ENCODE peak calls at places on chromosomes 16 and 17, in seven cellular contexts. Q is SJSA1; J is ascending aorta; D is CD8-positive, alpha-beta T cell; Z is fibroblast of mammary gland; N is Panc1; T is H1. K is an unnamed sample.

GRCh38 chr17:68346448-68346847 is 55.2 kb downstream of the ARSG start:
- DNase-seq in Q (no peak), J (peak; percentile 32), D (peak; percentile 51), Z (no peak), N (no peak), T (no peak), K (peak; percentile 73)

GRCh38 chr17:16820161-16820877 is 130.3 kb downstream of the CCDC144A start:
- DNase-seq in Q (no peak), J (no peak), D (no peak), Z (no peak), N (no peak), T (no peak), K (no peak)

GRCh38 chr16:87921236-87921773 is 15.0 kb downstream of the CA5A start:
- DNase-seq in Q (no peak), J (no peak), D (no peak), Z (no peak), N (no peak), T (no peak), K (no peak)

GRCh38 chr17:82859431-82860403 is 19.9 kb upstream of the ZNF750 start:
- DNase-seq in Q (peak; percentile 88), J (no peak), D (peak; percentile 41), Z (peak; percentile 54), N (no peak), T (no peak), K (peak; percentile 39)

GRCh38 chr17:73770115-73770848 is 126.0 kb upstream of the SDK2 start:
- DNase-seq in Q (peak; percentile 32), J (peak; percentile 53), D (no peak), Z (peak; percentile 94), N (peak; percentile 4), T (no peak), K (no peak)

GRCh38 chr17:63425478-63425877 is 20.6 kb downstream of the CYB561 start:
- DNase-seq in Q (peak; percentile 75), J (no peak), D (peak; percentile 50), Z (peak; percentile 86), N (no peak), T (peak; percentile 81), K (peak; percentile 61)

GRCh38 chr16:27363797-27364196 is 38.2 kb upstream of the IL21R start:
- DNase-seq in Q (no peak), J (no peak), D (no peak), Z (peak; percentile 11), N (no peak), T (no peak), K (no peak)

GRCh38 chr17:59763861-59764260 is 56.4 kb downstream of the VMP1 start:
- DNase-seq in Q (peak; percentile 52), J (no peak), D (no peak), Z (peak; percentile 93), N (no peak), T (no peak), K (no peak)

GRCh38 chr16:89476811-89477261 is 13.5 kb downstream of the ANKRD11 start:
- DNase-seq in Q (no peak), J (no peak), D (no peak), Z (no peak), N (no peak), T (no peak), K (no peak)

GRCh38 chr17:67613961-67614360 is 103.8 kb upstream of the NOL11 start:
- DNase-seq in Q (no peak), J (no peak), D (no peak), Z (no peak), N (no peak), T (no peak), K (no peak)

GRCh38 chr16:27234603-27235002 is 31.3 kb downstream of the KDM8 start:
- DNase-seq in Q (no peak), J (no peak), D (no peak), Z (no peak), N (no peak), T (no peak), K (no peak)

GRCh38 chr16:25487888-25488287 is 203.9 kb upstream of the HS3ST4 start:
- DNase-seq in Q (no peak), J (no peak), D (no peak), Z (no peak), N (no peak), T (no peak), K (no peak)

GRCh38 chr16:57372372-57373116 is at the start of gene CX3CL1:
- DNase-seq in Q (peak; percentile 45), J (no peak), D (no peak), Z (peak; percentile 29), N (no peak), T (peak; percentile 77), K (no peak)

GRCh38 chr16:57376313-57376818 is 4.1 kb downstream of the CX3CL1 start:
- DNase-seq in Q (no peak), J (no peak), D (no peak), Z (no peak), N (no peak), T (no peak), K (no peak)

GRCh38 chr16:57371494-57372371 is 557 bp upstream of the CX3CL1 start:
- DNase-seq in Q (no peak), J (peak; percentile 67), D (no peak), Z (no peak), N (no peak), T (no peak), K (no peak)

GRCh38 chr16:57374067-57374534 is 1.8 kb downstream of the CX3CL1 start:
- DNase-seq in Q (no peak), J (no peak), D (no peak), Z (peak; percentile 61), N (no peak), T (no peak), K (no peak)

GRCh38 chr16:57373117-57373947 is 1.0 kb downstream of the CX3CL1 start:
- DNase-seq in Q (no peak), J (no peak), D (no peak), Z (no peak), N (no peak), T (no peak), K (no peak)
- H3K4me3 ChIP-seq in Q (no peak overlapping the region), J (peak overlapping the region; percentile 75), D (no peak overlapping the region), Z (no peak overlapping the region), N (peak overlapping the region; percentile 59), T (peak overlapping the region; percentile 51), K (no peak overlapping the region)

DNA sequence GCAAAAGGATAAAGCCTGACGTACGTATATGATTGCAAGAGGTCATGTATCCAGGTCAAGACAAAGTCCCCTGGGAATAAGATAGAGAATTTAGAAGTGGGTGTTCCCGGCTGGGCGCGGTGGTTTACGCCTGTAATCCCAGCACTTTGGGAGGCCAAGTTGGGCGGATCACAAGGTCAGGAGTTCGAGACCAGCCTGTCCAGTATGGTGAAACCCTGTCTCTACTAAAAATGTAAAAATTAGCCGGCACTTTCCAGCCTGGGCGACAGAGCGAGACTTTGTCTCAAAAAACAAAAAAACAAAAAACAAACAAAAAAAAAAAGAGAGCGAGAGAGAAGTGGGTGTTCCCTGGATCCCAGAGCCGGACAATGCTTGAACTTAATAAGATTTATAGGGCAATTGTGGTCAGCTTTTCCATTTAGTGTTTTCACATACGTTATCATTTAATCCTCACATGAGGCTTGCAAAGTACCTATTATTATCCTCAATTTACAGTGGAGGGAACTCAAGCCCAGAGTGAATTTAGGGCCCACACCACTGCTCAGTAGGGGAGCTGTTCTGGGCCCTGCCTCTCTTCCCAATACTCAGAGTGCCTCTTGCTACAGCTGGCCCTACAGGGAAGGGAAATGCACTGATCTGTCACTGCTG is 481 bp upstream of the GLTPD2 start:
- DNase-seq in Q (no peak), J (no peak), D (no peak), Z (peak; percentile 77), N (no peak), T (no peak), K (no peak)
- H3K4me3 ChIP-seq in Q (no peak overlapping the region), J (no peak overlapping the region), D (no peak overlapping the region), Z (no peak overlapping the region), N (peak overlapping the region; percentile 67), T (peak overlapping the region; percentile 74), K (no peak overlapping the region)

GRCh38 chr17:36944488-36945040 is 4.2 kb upstream of the AATF start:
- DNase-seq in Q (no peak), J (no peak), D (no peak), Z (no peak), N (no peak), T (no peak), K (no peak)

GRCh38 chr17:36942631-36943125 is 5.4 kb downstream of the LHX1 start:
- DNase-seq in Q (no peak), J (no peak), D (no peak), Z (no peak), N (no peak), T (no peak), K (no peak)

GRCh38 chr17:36945160-36945559 is 3.6 kb upstream of the AATF start:
- DNase-seq in Q (no peak), J (no peak), D (no peak), Z (no peak), N (no peak), T (no peak), K (no peak)

GRCh38 chr17:36942031-36942599 is 4.8 kb downstream of the LHX1 start:
- DNase-seq in Q (no peak), J (no peak), D (no peak), Z (no peak), N (no peak), T (peak; percentile 80), K (no peak)

GRCh38 chr17:36943250-36944220 is 5.2 kb upstream of the AATF start:
- DNase-seq in Q (no peak), J (no peak), D (no peak), Z (no peak), N (no peak), T (peak; percentile 72), K (no peak)
- H3K4me3 ChIP-seq in Q (no peak overlapping the region), J (no peak overlapping the region), D (no peak overlapping the region), Z (no peak overlapping the region), N (no peak overlapping the region), T (peak overlapping the region; percentile 54), K (no peak overlapping the region)

GRCh38 chr16:70630960-70631745 is 15.2 kb upstream of the IL34 start:
- DNase-seq in Q (no peak), J (no peak), D (no peak), Z (no peak), N (no peak), T (no peak), K (no peak)

GRCh38 chr16:70632273-70632672 is 14.1 kb upstream of the IL34 start:
- DNase-seq in Q (no peak), J (no peak), D (no peak), Z (no peak), N (no peak), T (no peak), K (no peak)

GRCh38 chr16:70634861-70635260 is 11.5 kb upstream of the IL34 start:
- DNase-seq in Q (no peak), J (no peak), D (no peak), Z (peak; percentile 41), N (no peak), T (no peak), K (no peak)

GRCh38 chr16:70638814-70639792 is 7.3 kb upstream of the IL34 start:
- DNase-seq in Q (peak; percentile 34), J (no peak), D (no peak), Z (peak; percentile 82), N (no peak), T (no peak), K (no peak)

DNA sequence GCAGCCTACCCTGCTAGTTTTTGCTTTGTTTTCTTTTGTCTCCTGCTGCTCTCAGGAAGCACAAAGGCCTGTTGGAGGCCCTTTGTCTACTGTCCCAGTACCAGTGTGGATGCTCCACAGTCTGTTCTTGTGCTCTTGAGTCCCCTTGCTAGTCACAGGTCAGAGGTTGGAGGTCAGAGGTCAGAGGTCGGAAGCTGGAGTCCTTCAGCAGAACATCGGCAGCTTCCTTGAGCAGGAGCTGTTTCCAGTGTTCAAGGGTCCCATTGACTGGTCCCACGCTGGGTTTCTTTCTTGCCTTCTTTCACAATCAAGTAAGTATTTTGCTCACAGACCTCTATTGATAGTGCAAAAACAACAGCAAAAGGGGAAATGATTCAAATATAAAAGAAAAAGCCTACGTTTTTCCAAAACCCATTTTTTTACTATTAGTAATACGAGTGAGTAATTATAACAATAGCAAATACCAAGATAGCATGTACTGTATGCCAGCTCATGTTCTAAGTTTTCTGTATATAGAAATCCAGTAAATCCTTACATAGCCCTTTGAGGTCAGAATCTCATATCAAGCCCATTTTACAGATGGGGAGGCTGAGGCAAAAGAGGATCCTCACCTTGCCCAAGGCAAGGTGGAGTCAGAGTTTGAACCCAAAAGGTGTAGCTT is 10.9 kb upstream of the IL34 start:
- DNase-seq in Q (peak; percentile 42), J (no peak), D (no peak), Z (peak; percentile 75), N (no peak), T (no peak), K (no peak)
- H3K4me3 ChIP-seq in Q (no peak overlapping the region), J (no peak overlapping the region), D (no peak overlapping the region), Z (no peak overlapping the region), N (no peak overlapping the region), T (no peak overlapping the region), K (no peak overlapping the region)